ENCODE peak calls at places on chromosomes 5 and 9, in eight cellular contexts. Z is upper lobe of right lung, V is neural progenitor cell, N is prostate gland, R is right lobe of liver, X is IMR-90, A is breast epithelium, C is pancreas. G is an unnamed sample.

GRCh38 chr5:79518718-79519117 is 4.8 kb upstream of the HOMER1 start:
- DNase-seq in Z (no peak), V (no peak), N (no peak), R (no peak), X (no peak), A (no peak), C (no peak), G (no peak)

GRCh38 chr5:50727149-50727496 is 60.7 kb downstream of the PARP8 start:
- DNase-seq in Z (no peak), V (no peak), N (peak), R (no peak), X (no peak), A (peak), C (peak), G (no peak)

GRCh38 chr5:17000296-17000939 is 64.3 kb upstream of the MYO10 start:
- DNase-seq in Z (no peak), V (no peak), N (no peak), R (no peak), X (peak), A (no peak), C (no peak), G (no peak)

GRCh38 chr9:120716483-120716882 is 2.2 kb upstream of the MEGF9 start:
- DNase-seq in Z (no peak), V (no peak), N (no peak), R (no peak), X (no peak), A (no peak), C (no peak), G (no peak)

GRCh38 chr5:124746916-124747769 is 704 bp upstream of the ZNF608 start:
- DNase-seq in Z (peak), V (peak), N (peak), R (peak), X (peak), A (peak), C (peak), G (peak)

GRCh38 chr5:143134900-143135299 is 268.6 kb downstream of the NR3C1 start:
- DNase-seq in Z (no peak), V (no peak), N (no peak), R (no peak), X (peak), A (no peak), C (no peak), G (no peak)

GRCh38 chr5:148382961-148383360 is 797 bp upstream of the FBXO38 start:
- DNase-seq in Z (no peak), V (no peak), N (no peak), R (no peak), X (no peak), A (no peak), C (no peak), G (no peak)

GRCh38 chr9:75893096-75893495 is 2.6 kb downstream of the PCSK5 start:
- DNase-seq in Z (no peak), V (no peak), N (no peak), R (no peak), X (no peak), A (no peak), C (no peak), G (no peak)

GRCh38 chr9:109880276-109881169 is 100.5 kb downstream of the PALM2AKAP2 start:
- DNase-seq in Z (no peak), V (peak), N (no peak), R (no peak), X (peak), A (no peak), C (no peak), G (no peak)

GRCh38 chr5:69209607-69210006 is 20.2 kb downstream of the CENPH start:
- DNase-seq in Z (no peak), V (no peak), N (no peak), R (no peak), X (peak), A (no peak), C (no peak), G (no peak)

GRCh38 chr5:101942321-101942882 is 353.7 kb downstream of the SLCO4C1 start:
- DNase-seq in Z (no peak), V (peak), N (peak), R (no peak), X (no peak), A (no peak), C (peak), G (no peak)

GRCh38 chr5:79191457-79191856 is 44.5 kb upstream of the JMY start:
- DNase-seq in Z (no peak), V (peak), N (no peak), R (no peak), X (no peak), A (no peak), C (no peak), G (no peak)

GRCh38 chr9:16138961-16139441 is 586.2 kb downstream of the CCDC171 start:
- DNase-seq in Z (no peak), V (no peak), N (no peak), R (no peak), X (peak), A (peak), C (no peak), G (no peak)

GRCh38 chr5:104412649-104413240 is 850.2 kb upstream of the NUDT12 start:
- DNase-seq in Z (no peak), V (peak), N (no peak), R (no peak), X (peak), A (no peak), C (peak), G (no peak)

GRCh38 chr5:175902013-175902412 is 30.6 kb downstream of the CPLX2 start:
- DNase-seq in Z (no peak), V (no peak), N (no peak), R (no peak), X (no peak), A (no peak), C (no peak), G (no peak)

GRCh38 chr5:143693691-143694252 is 118.2 kb upstream of the HMHB1 start:
- DNase-seq in Z (no peak), V (no peak), N (no peak), R (no peak), X (no peak), A (no peak), C (no peak), G (no peak)

GRCh38 chr5:60014331-60014730 is 120.8 kb upstream of the PDE4D start:
- DNase-seq in Z (no peak), V (no peak), N (no peak), R (no peak), X (no peak), A (no peak), C (no peak), G (no peak)

GRCh38 chr5:68114641-68115040 is 100.9 kb upstream of the PIK3R1 start:
- DNase-seq in Z (no peak), V (no peak), N (no peak), R (no peak), X (peak), A (no peak), C (no peak), G (no peak)

GRCh38 chr9:85742630-85742928 is 825 bp upstream of the AGTPBP1 start:
- DNase-seq in Z (no peak), V (no peak), N (no peak), R (no peak), X (peak), A (no peak), C (no peak), G (no peak)

GRCh38 chr5:1231354-1231905 is 6.2 kb downstream of the SLC6A18 start:
- DNase-seq in Z (no peak), V (no peak), N (no peak), R (no peak), X (no peak), A (no peak), C (no peak), G (no peak)

GRCh38 chr5:132437604-132438275 is 52.8 kb downstream of the IRF1 start:
- DNase-seq in Z (peak), V (peak), N (no peak), R (peak), X (peak), A (peak), C (no peak), G (no peak)

GRCh38 chr5:59496524-59497134 is 396.9 kb downstream of the PDE4D start:
- DNase-seq in Z (no peak), V (peak), N (no peak), R (no peak), X (peak), A (no peak), C (peak), G (no peak)

GRCh38 chr5:36875789-36876388 is 680 bp upstream of the NIPBL start:
- DNase-seq in Z (peak), V (peak), N (peak), R (peak), X (peak), A (peak), C (peak), G (peak)

GRCh38 chr5:82234880-82235279 is 43.3 kb downstream of the RPS23 start:
- DNase-seq in Z (no peak), V (no peak), N (no peak), R (no peak), X (no peak), A (no peak), C (no peak), G (no peak)

GRCh38 chr5:173660481-173661280 is 44.2 kb upstream of the BOD1 start:
- DNase-seq in Z (no peak), V (no peak), N (no peak), R (no peak), X (no peak), A (no peak), C (no peak), G (no peak)

DNA sequence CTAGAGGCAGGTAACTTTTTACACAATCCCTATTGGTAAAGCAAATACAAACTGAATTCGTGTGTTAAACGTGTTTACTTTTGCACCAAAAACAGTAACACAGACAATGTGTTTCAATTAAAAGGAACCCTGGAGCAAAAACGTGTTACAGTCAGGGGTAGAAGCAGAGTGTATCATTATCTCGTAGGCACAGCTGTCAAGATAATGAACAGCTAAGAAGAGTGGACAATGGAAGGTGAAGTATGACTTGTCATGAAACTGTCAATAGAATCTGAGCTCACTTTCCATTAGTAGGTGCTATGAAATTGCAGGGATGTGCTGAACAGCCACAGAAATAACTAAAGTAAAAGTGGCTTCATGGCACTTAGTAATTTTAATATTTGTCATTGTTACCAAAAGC is 1229.8 kb upstream of the WWC1 start:
- DNase-seq in Z (no peak), V (no peak), N (no peak), R (no peak), X (no peak), A (no peak), C (no peak), G (no peak)
- H3K27ac ChIP-seq in Z (no peak), V (no peak), N (no peak), R (no peak), X (no peak), A (no peak), C (no peak), G (no peak)

DNA sequence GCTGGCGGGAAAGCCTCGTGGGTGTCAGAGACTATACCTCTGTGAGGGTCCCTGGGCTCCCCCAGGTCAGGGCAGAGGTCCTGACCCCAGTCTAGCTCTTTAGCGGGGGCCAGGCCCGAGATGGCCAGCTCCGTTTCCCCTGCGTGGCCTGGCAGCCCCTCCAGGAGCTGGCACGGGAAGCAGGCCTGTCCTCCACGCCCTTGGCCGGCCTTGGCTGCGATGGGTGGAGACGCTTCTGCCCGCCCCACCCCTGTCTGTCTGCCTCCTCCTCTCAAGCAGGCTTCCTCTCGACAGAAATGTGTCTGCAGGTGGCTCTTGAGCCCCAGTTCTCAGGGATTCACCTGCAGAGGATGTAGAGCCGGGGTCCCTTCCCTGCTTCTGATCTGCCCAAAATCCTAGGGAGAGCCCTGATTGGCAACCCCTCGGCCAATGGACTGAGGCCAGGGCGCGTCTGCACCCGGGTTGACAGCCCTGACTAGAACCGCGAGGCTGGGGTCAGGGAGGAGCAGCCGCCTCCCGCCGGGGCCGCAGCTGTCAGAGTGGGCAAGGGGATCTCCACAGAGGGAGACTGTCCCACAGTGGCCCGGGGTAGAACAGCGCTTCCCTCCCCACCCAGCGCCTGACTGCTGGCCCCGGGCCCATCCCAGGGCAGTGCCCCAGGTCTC is 2.6 kb upstream of the GRIN1 start:
- DNase-seq in Z (peak), V (no peak), N (no peak), R (no peak), X (no peak), A (no peak), C (no peak), G (no peak)
- TF ChIP-seq CTCF in Z (no peak), V (no peak), N (no peak), R (no peak), X (no peak), A (no peak), C (no peak), G (no peak)

GRCh38 chr5:119357815-119358559 is 2.2 kb downstream of the TNFAIP8 start:
- DNase-seq in Z (no peak), V (no peak), N (no peak), R (no peak), X (no peak), A (no peak), C (no peak), G (no peak)
- H3K27ac ChIP-seq in Z (no peak), V (no peak), N (no peak), R (no peak), X (no peak), A (no peak), C (no peak), G (peak)

DNA sequence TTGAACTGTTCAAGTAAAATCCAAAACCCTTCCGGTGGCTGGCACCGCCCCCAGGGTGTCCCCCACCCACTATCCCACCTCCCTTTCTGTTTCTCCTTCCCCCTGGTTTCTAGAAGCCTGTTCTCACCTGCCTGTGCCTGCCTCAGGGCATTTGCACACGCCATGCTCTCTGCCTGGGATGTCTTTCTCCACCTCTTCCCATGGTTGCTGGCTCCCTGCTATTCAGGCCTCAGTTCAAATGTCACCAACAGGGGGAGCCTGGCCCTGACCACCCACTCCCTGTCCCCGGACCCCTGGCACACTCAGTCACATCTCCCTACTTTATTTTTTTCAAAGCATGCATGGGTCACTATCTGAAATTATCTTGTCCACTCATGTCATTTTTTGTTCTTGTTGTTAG is 39.9 kb upstream of the EEIG1 start:
- DNase-seq in Z (no peak), V (no peak), N (no peak), R (no peak), X (no peak), A (no peak), C (no peak), G (no peak)
- TF ChIP-seq CTCF in Z (peak), V (peak), N (no peak), R (peak), X (peak), A (no peak), C (no peak), G (no peak)

GRCh38 chr9:33350310-33350709 is 52.1 kb downstream of the AQP7 start:
- DNase-seq in Z (no peak), V (no peak), N (no peak), R (no peak), X (peak), A (no peak), C (no peak), G (no peak)
- H3K27ac ChIP-seq in Z (peak), V (no peak), N (no peak), R (no peak), X (peak), A (peak), C (no peak), G (peak)

GRCh38 chr9:131386258-131386657 is 7.6 kb upstream of the PRRC2B start:
- DNase-seq in Z (no peak), V (no peak), N (no peak), R (no peak), X (no peak), A (no peak), C (no peak), G (no peak)
- TF ChIP-seq CTCF in Z (no peak), V (no peak), N (no peak), R (no peak), X (no peak), A (no peak), C (no peak), G (no peak)

G was measured in esophagus squamous epithelium.